ENCODE peak calls at places on chromosomes 11 and 22, in five cellular contexts. One of them, this sample, is unnamed. For H3K27me3, the result is how much of the 10 kb centered on the place peaks cover.

GRCh38 chr11:15327786-15328231 is 213.1 kb downstream of the INSC start:
- DNase-seq in lower lobe of right lung: peak
- DNase-seq in neural progenitor cell: peak
- DNase-seq in brain microvascular endothelial cell: peak
- DNase-seq in thyroid gland: peak
- DNase-seq in this sample: peak

GRCh38 chr22:49582671-49583070 is 245.0 kb downstream of the BRD1 start:
- DNase-seq in lower lobe of right lung: peak
- DNase-seq in neural progenitor cell: no peak
- DNase-seq in brain microvascular endothelial cell: no peak
- DNase-seq in thyroid gland: no peak
- DNase-seq in this sample: no peak

GRCh38 chr11:5684627-5685362 is at the start of gene TRIM5:
- DNase-seq in lower lobe of right lung: peak
- DNase-seq in neural progenitor cell: peak
- DNase-seq in brain microvascular endothelial cell: peak
- DNase-seq in thyroid gland: peak
- DNase-seq in this sample: peak

GRCh38 chr11:27717801-27718229 is 17.6 kb upstream of the BDNF start:
- DNase-seq in lower lobe of right lung: no peak
- DNase-seq in neural progenitor cell: peak
- DNase-seq in brain microvascular endothelial cell: no peak
- DNase-seq in thyroid gland: no peak
- DNase-seq in this sample: no peak

GRCh38 chr11:104731890-104732289 is 166.4 kb downstream of the CASP12 start:
- DNase-seq in lower lobe of right lung: no peak
- DNase-seq in neural progenitor cell: no peak
- DNase-seq in brain microvascular endothelial cell: no peak
- DNase-seq in thyroid gland: no peak
- DNase-seq in this sample: no peak

GRCh38 chr11:37171451-37171850 is 573.4 kb upstream of the RAG2 start:
- DNase-seq in lower lobe of right lung: no peak
- DNase-seq in neural progenitor cell: no peak
- DNase-seq in brain microvascular endothelial cell: no peak
- DNase-seq in thyroid gland: no peak
- DNase-seq in this sample: no peak

GRCh38 chr22:19090183-19090582 is 32.0 kb downstream of the DGCR2 start:
- DNase-seq in lower lobe of right lung: no peak
- DNase-seq in neural progenitor cell: no peak
- DNase-seq in brain microvascular endothelial cell: no peak
- DNase-seq in thyroid gland: no peak
- DNase-seq in this sample: no peak

GRCh38 chr22:41821449-41822030 is 11.4 kb upstream of the SREBF2 start:
- DNase-seq in lower lobe of right lung: no peak
- DNase-seq in neural progenitor cell: no peak
- DNase-seq in brain microvascular endothelial cell: no peak
- DNase-seq in thyroid gland: no peak
- DNase-seq in this sample: no peak

GRCh38 chr22:50481440-50482106 is at the start of gene ADM2:
- DNase-seq in lower lobe of right lung: peak
- DNase-seq in neural progenitor cell: peak
- DNase-seq in brain microvascular endothelial cell: no peak
- DNase-seq in thyroid gland: peak
- DNase-seq in this sample: no peak

GRCh38 chr11:16326679-16327297 is 29.6 kb downstream of the SOX6 start:
- DNase-seq in lower lobe of right lung: no peak
- DNase-seq in neural progenitor cell: no peak
- DNase-seq in brain microvascular endothelial cell: peak
- DNase-seq in thyroid gland: no peak
- DNase-seq in this sample: no peak

GRCh38 chr11:69115586-69116560 is 39.9 kb upstream of the SMIM38 start:
- DNase-seq in lower lobe of right lung: peak
- DNase-seq in neural progenitor cell: no peak
- DNase-seq in brain microvascular endothelial cell: no peak
- DNase-seq in thyroid gland: peak
- DNase-seq in this sample: no peak

GRCh38 chr11:35654711-35655110 is 7.9 kb upstream of the TRIM44 start:
- DNase-seq in lower lobe of right lung: no peak
- DNase-seq in neural progenitor cell: peak
- DNase-seq in brain microvascular endothelial cell: no peak
- DNase-seq in thyroid gland: no peak
- DNase-seq in this sample: no peak

GRCh38 chr11:69249641-69250502 is 44.1 kb upstream of the MYEOV start:
- DNase-seq in lower lobe of right lung: peak
- DNase-seq in neural progenitor cell: peak
- DNase-seq in brain microvascular endothelial cell: peak
- DNase-seq in thyroid gland: peak
- DNase-seq in this sample: no peak

GRCh38 chr11:97687106-97687505 is 1297.3 kb downstream of the JRKL start:
- DNase-seq in lower lobe of right lung: no peak
- DNase-seq in neural progenitor cell: peak
- DNase-seq in brain microvascular endothelial cell: no peak
- DNase-seq in thyroid gland: no peak
- DNase-seq in this sample: no peak

GRCh38 chr11:113396693-113397092 is 9.1 kb downstream of the ANKK1 start:
- DNase-seq in lower lobe of right lung: no peak
- DNase-seq in neural progenitor cell: no peak
- DNase-seq in brain microvascular endothelial cell: no peak
- DNase-seq in thyroid gland: no peak
- DNase-seq in this sample: no peak

GRCh38 chr11:71395010-71395560 is 53.1 kb downstream of the DHCR7 start:
- DNase-seq in lower lobe of right lung: no peak
- DNase-seq in neural progenitor cell: peak
- DNase-seq in brain microvascular endothelial cell: no peak
- DNase-seq in thyroid gland: no peak
- DNase-seq in this sample: no peak
- H3K27me3 ChIP-seq in lower lobe of right lung: under half
- H3K27me3 ChIP-seq in neural progenitor cell: under half
- H3K27me3 ChIP-seq in brain microvascular endothelial cell: under half
- H3K27me3 ChIP-seq in thyroid gland: under half
- H3K27me3 ChIP-seq in this sample: under half

DNA sequence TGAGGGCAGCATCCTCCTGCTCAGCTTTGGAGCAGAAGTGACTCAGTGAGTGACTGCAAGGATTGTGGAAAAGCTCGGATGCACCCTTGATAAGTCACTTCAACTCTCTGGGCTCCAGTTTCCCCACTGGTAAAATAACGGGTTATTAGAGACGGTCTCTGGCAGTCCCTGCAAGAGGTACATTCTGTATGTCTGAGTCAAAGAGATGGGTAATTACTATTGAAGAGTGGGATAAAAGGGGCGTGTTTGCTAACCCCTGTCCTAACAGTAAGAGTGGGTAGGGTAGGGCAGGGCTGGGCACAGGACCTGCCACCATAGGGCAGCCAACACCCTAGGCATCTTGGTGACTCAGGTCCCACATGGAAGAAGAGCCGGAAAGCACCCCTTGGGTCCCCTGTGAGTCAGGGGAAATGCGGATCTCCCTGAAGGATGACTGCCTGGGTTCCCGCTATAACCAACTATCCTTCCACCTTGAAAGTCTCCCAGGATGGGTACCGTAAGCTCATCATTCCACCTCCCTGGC is 7.3 kb upstream of the AHNAK start:
- DNase-seq in lower lobe of right lung: no peak
- DNase-seq in neural progenitor cell: no peak
- DNase-seq in brain microvascular endothelial cell: peak
- DNase-seq in thyroid gland: no peak
- DNase-seq in this sample: no peak
- H3K4me3 ChIP-seq in lower lobe of right lung: peak
- H3K4me3 ChIP-seq in neural progenitor cell: no peak
- H3K4me3 ChIP-seq in brain microvascular endothelial cell: peak
- H3K4me3 ChIP-seq in thyroid gland: no peak
- H3K4me3 ChIP-seq in this sample: peak

GRCh38 chr11:45180888-45181594 is 34.6 kb downstream of the PRDM11 start:
- DNase-seq in lower lobe of right lung: peak
- DNase-seq in neural progenitor cell: peak
- DNase-seq in brain microvascular endothelial cell: peak
- DNase-seq in thyroid gland: peak
- DNase-seq in this sample: no peak

GRCh38 chr11:45185228-45185729 is 38.8 kb downstream of the PRDM11 start:
- DNase-seq in lower lobe of right lung: no peak
- DNase-seq in neural progenitor cell: no peak
- DNase-seq in brain microvascular endothelial cell: no peak
- DNase-seq in thyroid gland: no peak
- DNase-seq in this sample: no peak

GRCh38 chr11:45184640-45185039 is 38.2 kb downstream of the PRDM11 start:
- DNase-seq in lower lobe of right lung: no peak
- DNase-seq in neural progenitor cell: no peak
- DNase-seq in brain microvascular endothelial cell: no peak
- DNase-seq in thyroid gland: no peak
- DNase-seq in this sample: no peak

GRCh38 chr11:45181595-45182550 is 35.4 kb downstream of the PRDM11 start:
- DNase-seq in lower lobe of right lung: no peak
- DNase-seq in neural progenitor cell: peak
- DNase-seq in brain microvascular endothelial cell: no peak
- DNase-seq in thyroid gland: peak
- DNase-seq in this sample: no peak

GRCh38 chr11:45182902-45183301 is 36.5 kb downstream of the PRDM11 start:
- DNase-seq in lower lobe of right lung: no peak
- DNase-seq in neural progenitor cell: peak
- DNase-seq in brain microvascular endothelial cell: peak
- DNase-seq in thyroid gland: peak
- DNase-seq in this sample: no peak
- TF ChIP-seq CTCF in lower lobe of right lung: peak
- TF ChIP-seq CTCF in neural progenitor cell: peak
- TF ChIP-seq CTCF in brain microvascular endothelial cell: peak
- TF ChIP-seq CTCF in thyroid gland: peak
- TF ChIP-seq CTCF in this sample: peak

DNA sequence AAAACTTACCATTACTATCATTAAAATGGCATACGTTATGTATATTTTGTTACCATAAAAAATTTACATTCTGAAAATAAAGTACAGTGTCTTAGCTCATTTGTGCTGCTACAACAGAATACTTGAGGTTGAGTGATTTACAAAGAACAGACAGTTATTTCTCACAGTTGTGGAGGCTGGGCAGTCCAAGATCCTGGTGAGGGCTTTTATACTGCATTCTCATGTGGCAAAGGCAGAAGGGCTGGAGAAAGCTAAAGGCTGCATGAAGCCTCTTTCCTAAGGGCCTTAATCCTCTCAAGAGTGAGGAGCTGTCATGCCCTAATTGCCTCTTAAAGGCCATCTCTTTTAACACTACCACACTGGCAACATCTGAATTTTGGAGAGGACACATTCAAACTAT is 13.3 kb downstream of the GGTLC2 start:
- DNase-seq in lower lobe of right lung: no peak
- DNase-seq in neural progenitor cell: no peak
- DNase-seq in brain microvascular endothelial cell: no peak
- DNase-seq in thyroid gland: no peak
- DNase-seq in this sample: no peak
- H3K27me3 ChIP-seq in lower lobe of right lung: under half
- H3K27me3 ChIP-seq in neural progenitor cell: half or more
- H3K27me3 ChIP-seq in brain microvascular endothelial cell: under half
- H3K27me3 ChIP-seq in thyroid gland: under half
- H3K27me3 ChIP-seq in this sample: under half